ENCODE peak calls at places on chromosomes 4 and X, in five cellular contexts. I is CD4-positive, alpha-beta T cell; F is K562; Z is KBM-7; T is stimulated activated CD8-positive, alpha-beta memory T cell treated with anti-CD3 and anti-CD28 coated beads, Interleukin-4, amount 100 ng/mL, for 4 hours. S is an unnamed sample.
A peak's percentile ranks its signal among the peaks of the same experiment; 100 is the strongest.

GRCh38 chrX:1027133-1027532 is 185.3 kb downstream of the CRLF2 start:
- DNase-seq in I (no peak), F (no peak), Z (peak; percentile 75), T (no peak), S (no peak)

GRCh38 chr4:183097251-183098079 is 1.6 kb upstream of the WWC2 start:
- DNase-seq in I (no peak), F (no peak), Z (no peak), T (no peak), S (peak; percentile 77)

GRCh38 chr4:18798123-18798522 is 776.6 kb upstream of the LCORL start:
- DNase-seq in I (no peak), F (no peak), Z (no peak), T (no peak), S (no peak)

GRCh38 chrX:135429429-135429828 is 7.7 kb downstream of the SMIM10L2A start:
- DNase-seq in I (no peak), F (no peak), Z (no peak), T (no peak), S (no peak)

GRCh38 chr4:153318696-153319320 is 25.7 kb upstream of the MND1 start:
- DNase-seq in I (no peak), F (peak; percentile 47), Z (peak; percentile 51), T (no peak), S (no peak)

GRCh38 chr4:167290684-167291083 is 56.4 kb upstream of the SPOCK3 start:
- DNase-seq in I (no peak), F (no peak), Z (peak; percentile 4), T (no peak), S (no peak)

GRCh38 chrX:1529756-1530155 is 7.2 kb downstream of the P2RY8 start:
- DNase-seq in I (no peak), F (no peak), Z (no peak), T (no peak), S (no peak)

GRCh38 chr4:56370377-56370776 is 16.9 kb downstream of the AASDH start:
- DNase-seq in I (no peak), F (no peak), Z (no peak), T (no peak), S (no peak)

GRCh38 chr4:173528378-173529321 is 1.4 kb downstream of the HAND2 start:
- DNase-seq in I (no peak), F (peak; percentile 44), Z (no peak), T (no peak), S (no peak)

GRCh38 chr4:96407651-96408342 is 567.9 kb downstream of the PDHA2 start:
- DNase-seq in I (no peak), F (no peak), Z (no peak), T (no peak), S (no peak)

GRCh38 chrX:143634701-143635442 is 1.0 kb downstream of the SLITRK4 start:
- DNase-seq in I (no peak), F (no peak), Z (no peak), T (no peak), S (no peak)

GRCh38 chr4:64781737-64782326 is 372.6 kb upstream of the TECRL start:
- DNase-seq in I (no peak), F (peak; percentile 7), Z (peak; percentile 49), T (no peak), S (no peak)

GRCh38 chrX:44239036-44239435 is 104.4 kb downstream of the EFHC2 start:
- DNase-seq in I (no peak), F (no peak), Z (no peak), T (no peak), S (no peak)

GRCh38 chrX:433771-434170 is 47.1 kb upstream of the PPP2R3B start:
- DNase-seq in I (no peak), F (no peak), Z (no peak), T (no peak), S (no peak)

GRCh38 chr4:100189820-100190642 is at the start of gene DDIT4L:
- DNase-seq in I (no peak), F (peak; percentile 1), Z (no peak), T (no peak), S (peak; percentile 76)

GRCh38 chr4:139509727-139510410 is 46.1 kb downstream of the SETD7 start:
- DNase-seq in I (no peak), F (peak; percentile 47), Z (peak; percentile 42), T (no peak), S (peak; percentile 33)

GRCh38 chrX:43870758-43871419 is 11.4 kb downstream of the MAOB start:
- DNase-seq in I (no peak), F (no peak), Z (no peak), T (no peak), S (no peak)

GRCh38 chrX:358651-359143 is 28.0 kb downstream of the PPP2R3B start:
- DNase-seq in I (no peak), F (no peak), Z (no peak), T (no peak), S (no peak)

GRCh38 chrX:68532828-68533227 is 34.0 kb downstream of the YIPF6 start:
- DNase-seq in I (no peak), F (no peak), Z (no peak), T (no peak), S (no peak)

GRCh38 chrX:115013705-115014104 is 3.7 kb downstream of the IL13RA2 start:
- DNase-seq in I (no peak), F (no peak), Z (no peak), T (no peak), S (no peak)

GRCh38 chrX:136687457-136687856 is 39.5 kb downstream of the CD40LG start:
- DNase-seq in I (no peak), F (no peak), Z (no peak), T (no peak), S (no peak)

GRCh38 chr4:174156239-174156826 is 127.1 kb downstream of the FBXO8 start:
- DNase-seq in I (no peak), F (peak; percentile 80), Z (peak; percentile 70), T (no peak), S (no peak)

GRCh38 chrX:134634691-134635090 is 23.6 kb downstream of the PLAC1 start:
- DNase-seq in I (no peak), F (no peak), Z (no peak), T (no peak), S (no peak)

GRCh38 chrX:34528081-34528480 is 129.0 kb downstream of the TMEM47 start:
- DNase-seq in I (no peak), F (no peak), Z (no peak), T (no peak), S (no peak)

GRCh38 chr4:121164291-121164690 is at the start of gene TNIP3:
- DNase-seq in I (no peak), F (no peak), Z (no peak), T (no peak), S (no peak)

GRCh38 chr4:1871471-1872021 is 353 bp downstream of the NSD2 start:
- DNase-seq in I (peak; percentile 25), F (no peak), Z (no peak), T (no peak), S (peak; percentile 55)

GRCh38 chr4:129822708-129823504 is 727.0 kb downstream of the C4orf33 start:
- DNase-seq in I (no peak), F (no peak), Z (no peak), T (no peak), S (peak; percentile 18)

GRCh38 chr4:118834960-118835895 is 698 bp downstream of the SEC24D start:
- DNase-seq in I (peak; percentile 8), F (peak; percentile 69), Z (peak; percentile 85), T (peak; percentile 19), S (peak; percentile 46)

S was measured in pancreas.